ENCODE peak calls at places on chromosome 9, in five cellular contexts. One of them, this sample, is unnamed.

GRCh38 chr9:35517136-35517535 is 27.2 kb downstream of the RUSC2 start:
- DNase-seq in MCF 10A: no peak
- DNase-seq in SK-N-SH: no peak
- DNase-seq in activated CD8-positive, alpha-beta memory T cell treated with anti-CD3 and anti-CD28 coated beads for 4 hours: no peak
- DNase-seq in AG09309: no peak
- DNase-seq in this sample: no peak

GRCh38 chr9:128885376-128885775 is 3.4 kb downstream of the LRRC8A start:
- DNase-seq in MCF 10A: no peak
- DNase-seq in SK-N-SH: no peak
- DNase-seq in activated CD8-positive, alpha-beta memory T cell treated with anti-CD3 and anti-CD28 coated beads for 4 hours: no peak
- DNase-seq in AG09309: no peak
- DNase-seq in this sample: no peak

GRCh38 chr9:122402403-122403268 is 31.8 kb downstream of the PTGS1 start:
- DNase-seq in MCF 10A: peak; percentile 88
- DNase-seq in SK-N-SH: no peak
- DNase-seq in activated CD8-positive, alpha-beta memory T cell treated with anti-CD3 and anti-CD28 coated beads for 4 hours: no peak
- DNase-seq in AG09309: peak; percentile 96
- DNase-seq in this sample: no peak

GRCh38 chr9:82421498-82421897 is 432.9 kb downstream of the SPATA31D1 start:
- DNase-seq in MCF 10A: no peak
- DNase-seq in SK-N-SH: no peak
- DNase-seq in activated CD8-positive, alpha-beta memory T cell treated with anti-CD3 and anti-CD28 coated beads for 4 hours: no peak
- DNase-seq in AG09309: no peak
- DNase-seq in this sample: no peak

GRCh38 chr9:97963232-97963631 is 19.9 kb upstream of the ANP32B start:
- DNase-seq in MCF 10A: no peak
- DNase-seq in SK-N-SH: no peak
- DNase-seq in activated CD8-positive, alpha-beta memory T cell treated with anti-CD3 and anti-CD28 coated beads for 4 hours: no peak
- DNase-seq in AG09309: no peak
- DNase-seq in this sample: no peak

GRCh38 chr9:99143661-99144060 is 38.7 kb downstream of the TGFBR1 start:
- DNase-seq in MCF 10A: no peak
- DNase-seq in SK-N-SH: no peak
- DNase-seq in activated CD8-positive, alpha-beta memory T cell treated with anti-CD3 and anti-CD28 coated beads for 4 hours: no peak
- DNase-seq in AG09309: no peak
- DNase-seq in this sample: no peak

GRCh38 chr9:78821126-78821822 is 524.3 kb downstream of the PSAT1 start:
- DNase-seq in MCF 10A: peak; percentile 54
- DNase-seq in SK-N-SH: peak; percentile 55
- DNase-seq in activated CD8-positive, alpha-beta memory T cell treated with anti-CD3 and anti-CD28 coated beads for 4 hours: no peak
- DNase-seq in AG09309: no peak
- DNase-seq in this sample: no peak

GRCh38 chr9:112135706-112136105 is 39.4 kb downstream of the SUSD1 start:
- DNase-seq in MCF 10A: peak; percentile 21
- DNase-seq in SK-N-SH: no peak
- DNase-seq in activated CD8-positive, alpha-beta memory T cell treated with anti-CD3 and anti-CD28 coated beads for 4 hours: no peak
- DNase-seq in AG09309: no peak
- DNase-seq in this sample: no peak

GRCh38 chr9:71984388-71985069 is 73.1 kb downstream of the C9orf85 start:
- DNase-seq in MCF 10A: peak; percentile 50
- DNase-seq in SK-N-SH: no peak
- DNase-seq in activated CD8-positive, alpha-beta memory T cell treated with anti-CD3 and anti-CD28 coated beads for 4 hours: no peak
- DNase-seq in AG09309: peak; percentile 18
- DNase-seq in this sample: no peak

GRCh38 chr9:73165911-73166310 is 14.2 kb downstream of the ANXA1 start:
- DNase-seq in MCF 10A: no peak
- DNase-seq in SK-N-SH: no peak
- DNase-seq in activated CD8-positive, alpha-beta memory T cell treated with anti-CD3 and anti-CD28 coated beads for 4 hours: no peak
- DNase-seq in AG09309: no peak
- DNase-seq in this sample: no peak

GRCh38 chr9:128115187-128116103 is 12.1 kb downstream of the PTGES2 start:
- DNase-seq in MCF 10A: no peak
- DNase-seq in SK-N-SH: no peak
- DNase-seq in activated CD8-positive, alpha-beta memory T cell treated with anti-CD3 and anti-CD28 coated beads for 4 hours: no peak
- DNase-seq in AG09309: no peak
- DNase-seq in this sample: no peak

GRCh38 chr9:136265561-136266355 is 20.1 kb upstream of the QSOX2 start:
- DNase-seq in MCF 10A: no peak
- DNase-seq in SK-N-SH: no peak
- DNase-seq in activated CD8-positive, alpha-beta memory T cell treated with anti-CD3 and anti-CD28 coated beads for 4 hours: no peak
- DNase-seq in AG09309: no peak
- DNase-seq in this sample: no peak

GRCh38 chr9:124665391-124666058 is 105.6 kb downstream of the NR6A1 start:
- DNase-seq in MCF 10A: peak; percentile 36
- DNase-seq in SK-N-SH: no peak
- DNase-seq in activated CD8-positive, alpha-beta memory T cell treated with anti-CD3 and anti-CD28 coated beads for 4 hours: no peak
- DNase-seq in AG09309: peak; percentile 34
- DNase-seq in this sample: no peak

GRCh38 chr9:30065888-30066287 is 2318.6 kb upstream of the ACO1 start:
- DNase-seq in MCF 10A: peak; percentile 6
- DNase-seq in SK-N-SH: no peak
- DNase-seq in activated CD8-positive, alpha-beta memory T cell treated with anti-CD3 and anti-CD28 coated beads for 4 hours: no peak
- DNase-seq in AG09309: no peak
- DNase-seq in this sample: no peak